ENCODE peak calls at places on chromosomes 2 and 18, in eight cellular contexts. W is endodermal cell, Z is A549, L is stomach, F is transverse colon, M is thoracic aorta, D is tibial artery, C is small intestine. P is an unnamed sample.

GRCh38 chr2:138180691-138181386 is 216.6 kb downstream of the HNMT start:
- DNase-seq in D (no peak), M (no peak), W (no peak), F (no peak), Z (no peak), C (no peak), L (no peak), P (no peak)

GRCh38 chr2:55357907-55358306 is 61.7 kb downstream of the CCDC88A start:
- DNase-seq in L (no peak), W (no peak), F (no peak), Z (no peak), D (no peak), M (no peak), C (no peak), P (no peak)

GRCh38 chr2:126932966-126933555 is 34.4 kb downstream of the TEX51 start:
- DNase-seq in L (no peak), W (no peak), D (no peak), Z (no peak), M (no peak), C (no peak), F (no peak), P (no peak)

GRCh38 chr2:36655456-36655855 is 41.1 kb upstream of the VIT start:
- DNase-seq in D (no peak), M (no peak), L (no peak), C (no peak), W (no peak), F (no peak), Z (no peak), P (peak; percentile 47)

GRCh38 chr2:98468621-98469236 is 24.1 kb downstream of the INPP4A start:
- DNase-seq in D (no peak), L (no peak), Z (no peak), C (no peak), W (no peak), M (no peak), F (no peak), P (no peak)

GRCh38 chr18:13500227-13500865 is 226.0 kb downstream of the FAM210A start:
- DNase-seq in D (peak; percentile 49), C (no peak), W (peak; percentile 83), Z (no peak), M (no peak), F (no peak), L (no peak), P (peak; percentile 20)

GRCh38 chr18:45856526-45856925 is 31.1 kb downstream of the SIGLEC15 start:
- DNase-seq in M (no peak), W (no peak), C (no peak), D (no peak), Z (no peak), F (no peak), L (no peak), P (peak; percentile 66)

GRCh38 chr2:241061275-241061674 is 40.8 kb downstream of the MTERF4 start:
- DNase-seq in Z (no peak), W (no peak), F (no peak), D (peak; percentile 20), C (no peak), L (no peak), M (no peak), P (peak; percentile 56)

GRCh38 chr2:9235388-9236344 is 29.1 kb downstream of the ASAP2 start:
- DNase-seq in W (no peak), M (no peak), Z (no peak), L (no peak), D (no peak), C (no peak), F (no peak), P (peak; percentile 67)

GRCh38 chr2:223811757-223812156 is 25.6 kb downstream of the AP1S3 start:
- DNase-seq in C (no peak), F (no peak), W (no peak), L (no peak), Z (no peak), M (no peak), D (no peak), P (no peak)

GRCh38 chr2:168490015-168490874 is 34.2 kb downstream of the CERS6 start:
- DNase-seq in D (no peak), F (no peak), C (peak; percentile 53), W (peak; percentile 60), M (no peak), L (no peak), Z (peak; percentile 6), P (peak; percentile 63)

GRCh38 chr2:168494190-168494711 is 38.2 kb downstream of the CERS6 start:
- DNase-seq in F (peak; percentile 35), C (peak; percentile 78), M (no peak), D (no peak), W (peak; percentile 82), Z (peak; percentile 13), L (no peak), P (no peak)

GRCh38 chr2:168495524-168495923 is 39.5 kb downstream of the CERS6 start:
- DNase-seq in W (no peak), C (no peak), L (no peak), Z (no peak), D (no peak), M (no peak), F (no peak), P (no peak)

GRCh38 chr2:168486440-168486839 is 30.4 kb downstream of the CERS6 start:
- DNase-seq in C (peak; percentile 27), M (no peak), Z (no peak), F (no peak), W (no peak), D (no peak), L (no peak), P (no peak)

DNA sequence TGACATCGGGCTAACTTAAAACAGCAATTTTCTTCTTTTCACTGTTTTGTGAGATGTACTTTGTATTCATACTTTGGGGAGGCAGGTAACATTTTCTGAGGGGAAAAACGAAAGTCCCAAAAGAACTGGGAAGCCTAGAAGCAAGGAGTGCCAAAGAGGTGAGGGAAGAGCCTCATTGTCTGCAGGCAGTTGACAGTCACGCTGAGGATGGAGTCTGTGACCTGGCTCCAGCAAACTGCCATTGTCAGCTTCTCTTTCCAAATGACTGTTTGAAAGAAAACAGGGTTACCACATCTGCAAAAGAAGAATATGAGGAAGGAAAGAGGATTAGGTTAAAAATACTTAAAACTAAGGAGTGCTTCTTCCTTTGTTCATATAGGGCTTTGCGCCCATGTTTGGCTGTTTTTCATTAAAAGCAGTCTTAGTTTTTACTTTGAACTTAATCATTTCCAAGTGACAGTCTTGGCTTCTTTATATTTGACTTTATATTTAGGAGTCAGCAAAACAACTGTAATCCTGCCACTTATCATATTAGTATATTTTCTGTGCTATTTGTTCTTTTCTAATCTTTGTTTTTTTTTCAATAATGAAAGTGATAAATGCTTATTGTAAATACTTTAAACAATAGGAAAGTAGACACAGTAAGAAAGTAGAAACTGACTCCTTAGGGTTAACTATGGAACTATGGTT is 35.0 kb downstream of the CERS6 start:
- DNase-seq in W (no peak), Z (no peak), C (no peak), F (no peak), L (no peak), M (no peak), D (no peak), P (no peak)
- H3K4me3 ChIP-seq in W (no peak overlapping the region), Z (peak overlapping the region; percentile 20), C (no peak overlapping the region), F (no peak overlapping the region), L (peak overlapping the region; percentile 9), M (peak overlapping the region; percentile 39), D (no peak overlapping the region), P (peak overlapping the region; percentile 25)

GRCh38 chr2:121075641-121076500 is 209.1 kb downstream of the TFCP2L1 start:
- DNase-seq in L (no peak), C (no peak), W (peak; percentile 84), M (no peak), F (no peak), Z (peak; percentile 28), D (no peak), P (no peak)
- H3K4me3 ChIP-seq in L (peak overlapping the region; percentile 3), C (no peak overlapping the region), W (no peak overlapping the region), M (no peak overlapping the region), F (no peak overlapping the region), Z (peak overlapping the region; percentile 34), D (no peak overlapping the region), P (peak overlapping the region; percentile 34)

DNA sequence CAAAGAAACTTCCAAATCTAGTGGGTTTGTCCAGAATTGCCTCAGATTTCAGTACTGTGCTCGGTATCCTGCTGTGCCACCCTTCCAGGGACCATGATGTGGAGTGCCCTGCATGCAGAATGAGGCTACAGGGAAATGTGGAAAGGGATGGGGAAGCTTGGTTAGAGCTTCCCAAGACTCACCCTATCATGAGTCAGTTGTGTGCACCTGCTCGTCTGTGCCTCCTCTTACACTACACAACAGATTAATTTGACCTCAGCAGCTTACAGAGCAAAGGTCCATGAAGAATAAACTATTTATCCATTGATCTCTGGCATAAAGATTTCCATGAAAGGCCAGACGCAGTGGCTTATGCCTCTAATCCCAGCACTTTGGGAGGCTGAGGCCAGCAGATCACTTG is 21.3 kb upstream of the NCK2 start:
- DNase-seq in M (no peak), F (no peak), Z (no peak), L (no peak), W (no peak), C (peak; percentile 84), D (no peak), P (no peak)
- H3K4me3 ChIP-seq in M (no peak overlapping the region), F (no peak overlapping the region), Z (no peak overlapping the region), L (no peak overlapping the region), W (no peak overlapping the region), C (no peak overlapping the region), D (no peak overlapping the region), P (no peak overlapping the region)

GRCh38 chr2:104856973-104857261 is 3.0 kb downstream of the POU3F3 start:
- DNase-seq in L (no peak), M (no peak), Z (no peak), F (no peak), C (no peak), D (no peak), W (no peak), P (no peak)

GRCh38 chr2:104855174-104856085 is 1.5 kb downstream of the POU3F3 start:
- DNase-seq in L (no peak), Z (no peak), D (no peak), W (peak; percentile 65), M (no peak), F (no peak), C (no peak), P (no peak)

GRCh38 chr2:104857262-104858221 is 3.6 kb downstream of the POU3F3 start:
- DNase-seq in C (peak; percentile 15), D (no peak), Z (no peak), L (no peak), M (no peak), F (no peak), W (no peak), P (no peak)

GRCh38 chr2:104854507-104855173 is 725 bp downstream of the POU3F3 start:
- DNase-seq in D (no peak), W (peak; percentile 65), C (peak; percentile 16), Z (no peak), L (no peak), M (no peak), F (no peak), P (peak; percentile 11)

DNA sequence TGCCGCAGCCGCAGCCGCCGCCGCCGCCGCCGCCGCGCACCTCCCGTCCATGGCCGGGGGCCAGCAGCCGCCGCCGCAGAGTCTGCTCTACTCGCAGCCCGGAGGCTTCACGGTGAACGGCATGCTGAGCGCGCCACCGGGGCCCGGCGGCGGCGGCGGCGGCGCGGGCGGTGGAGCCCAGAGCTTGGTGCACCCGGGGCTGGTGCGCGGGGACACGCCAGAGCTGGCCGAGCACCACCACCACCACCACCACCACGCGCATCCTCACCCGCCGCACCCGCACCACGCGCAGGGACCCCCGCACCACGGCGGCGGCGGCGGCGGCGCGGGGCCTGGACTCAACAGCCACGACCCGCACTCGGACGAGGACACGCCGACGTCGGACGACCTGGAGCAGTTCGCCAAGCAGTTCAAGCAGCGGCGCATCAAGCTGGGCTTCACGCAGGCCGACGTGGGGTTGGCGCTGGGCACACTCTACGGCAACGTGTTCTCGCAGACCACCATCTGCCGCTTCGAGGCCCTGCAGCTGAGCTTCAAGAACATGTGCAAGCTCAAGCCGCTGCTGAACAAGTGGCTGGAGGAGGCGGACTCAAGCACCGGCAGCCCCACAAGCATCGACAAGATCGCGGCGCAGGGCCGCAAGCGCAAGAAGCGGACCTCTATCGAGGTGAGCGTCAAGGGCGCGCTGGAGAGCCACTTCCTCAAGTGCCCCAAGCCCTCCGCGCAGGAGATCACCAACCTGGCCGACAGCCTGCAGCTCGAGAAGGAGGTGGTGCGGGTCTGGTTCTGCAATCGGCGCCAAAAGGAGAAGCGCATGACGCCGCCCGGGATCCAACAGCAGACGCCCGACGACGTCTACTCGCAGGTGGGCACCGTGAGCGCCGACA is 2.4 kb downstream of the POU3F3 start:
- DNase-seq in D (no peak), F (no peak), L (no peak), C (no peak), Z (no peak), W (peak; percentile 80), M (no peak), P (no peak)
- H3K4me3 ChIP-seq in D (no peak overlapping the region), F (no peak overlapping the region), L (peak overlapping the region; percentile 37), C (no peak overlapping the region), Z (peak overlapping the region; percentile 23), W (no peak overlapping the region), M (no peak overlapping the region), P (no peak overlapping the region)